ENCODE peak calls at places on chromosomes 13 and 19, in eight cellular contexts. H, E, I, S, J, G, C and A are unnamed samples.

GRCh38 chr19:4439243-4439642 is 18.4 kb downstream of the UBXN6 start:
- DNase-seq in H (no peak), E (no peak), I (no peak), S (no peak), J (no peak), G (no peak), C (no peak), A (no peak)

GRCh38 chr13:101639711-101640110 is 187.2 kb downstream of the ITGBL1 start:
- DNase-seq in H (no peak), E (no peak), I (no peak), S (no peak), J (no peak), G (no peak), C (no peak), A (no peak)

GRCh38 chr19:18856385-18857126 is 24.8 kb downstream of the UPF1 start:
- DNase-seq in H (no peak), E (no peak), I (no peak), S (no peak), J (peak; percentile 71), G (peak; percentile 71), C (peak; percentile 79), A (no peak)

GRCh38 chr13:108368240-108368898 is 98.9 kb downstream of the TNFSF13B start:
- DNase-seq in H (no peak), E (no peak), I (no peak), S (no peak), J (no peak), G (no peak), C (no peak), A (no peak)

GRCh38 chr19:49488046-49488862 is 846 bp downstream of the RPL13A start:
- DNase-seq in H (no peak), E (no peak), I (no peak), S (no peak), J (no peak), G (peak; percentile 76), C (no peak), A (no peak)

GRCh38 chr19:15536350-15536749 is 28.0 kb downstream of the CYP4F22 start:
- DNase-seq in H (no peak), E (no peak), I (no peak), S (no peak), J (no peak), G (no peak), C (no peak), A (no peak)

GRCh38 chr13:87788363-87788762 is 117.2 kb downstream of the SLITRK5 start:
- DNase-seq in H (no peak), E (no peak), I (no peak), S (no peak), J (no peak), G (no peak), C (no peak), A (no peak)

GRCh38 chr13:59531571-59532091 is 632.1 kb downstream of the DIAPH3 start:
- DNase-seq in H (peak; percentile 26), E (peak; percentile 40), I (peak; percentile 85), S (peak; percentile 80), J (peak; percentile 45), G (peak; percentile 87), C (peak; percentile 55), A (peak; percentile 90)

GRCh38 chr13:39148513-39148961 is 110.3 kb downstream of the NHLRC3 start:
- DNase-seq in H (peak; percentile 31), E (no peak), I (no peak), S (peak; percentile 60), J (peak; percentile 91), G (peak; percentile 68), C (no peak), A (peak; percentile 72)

GRCh38 chr13:42274386-42275097 is 2.6 kb downstream of the AKAP11 start:
- DNase-seq in H (no peak), E (no peak), I (no peak), S (no peak), J (no peak), G (no peak), C (no peak), A (no peak)
- H3K4me3 ChIP-seq in H (no peak overlapping the region), E (no peak overlapping the region), I (no peak overlapping the region), S (no peak overlapping the region), J (no peak overlapping the region), G (no peak overlapping the region), C (no peak overlapping the region), A (no peak overlapping the region)

GRCh38 chr13:49569993-49570689 is 15.2 kb downstream of the RCBTB1 start:
- DNase-seq in H (no peak), E (no peak), I (no peak), S (no peak), J (no peak), G (no peak), C (no peak), A (no peak)
- TF ChIP-seq CTCF in H (no peak), E (no peak), I (no peak), S (no peak), J (no peak), G (no peak), C (no peak), A (no peak)

GRCh38 chr13:99258210-99258860 is at the start of gene GPR18:
- DNase-seq in H (no peak), E (no peak), I (no peak), S (no peak), J (no peak), G (no peak), C (no peak), A (no peak)
- H3K4me3 ChIP-seq in H (no peak within 1 kb of the TSS), E (no peak within 1 kb of the TSS), I (no peak within 1 kb of the TSS), S (no peak within 1 kb of the TSS), J (no peak within 1 kb of the TSS), G (no peak within 1 kb of the TSS), C (no peak within 1 kb of the TSS), A (no peak within 1 kb of the TSS)

GRCh38 chr19:16544468-16545231 is 2.4 kb upstream of the CHERP start:
- DNase-seq in H (no peak), E (no peak), I (no peak), S (no peak), J (no peak), G (no peak), C (no peak), A (no peak)

GRCh38 chr19:16540948-16541347 is 1.3 kb downstream of the CHERP start:
- DNase-seq in H (no peak), E (no peak), I (no peak), S (no peak), J (no peak), G (no peak), C (no peak), A (no peak)

GRCh38 chr19:16541526-16542044 is 652 bp downstream of the CHERP start:
- DNase-seq in H (no peak), E (no peak), I (no peak), S (no peak), J (peak; percentile 23), G (peak; percentile 61), C (no peak), A (no peak)

GRCh38 chr19:16542894-16543498 is 759 bp upstream of the CHERP start:
- DNase-seq in H (no peak), E (no peak), I (no peak), S (no peak), J (peak; percentile 12), G (no peak), C (no peak), A (no peak)

DNA sequence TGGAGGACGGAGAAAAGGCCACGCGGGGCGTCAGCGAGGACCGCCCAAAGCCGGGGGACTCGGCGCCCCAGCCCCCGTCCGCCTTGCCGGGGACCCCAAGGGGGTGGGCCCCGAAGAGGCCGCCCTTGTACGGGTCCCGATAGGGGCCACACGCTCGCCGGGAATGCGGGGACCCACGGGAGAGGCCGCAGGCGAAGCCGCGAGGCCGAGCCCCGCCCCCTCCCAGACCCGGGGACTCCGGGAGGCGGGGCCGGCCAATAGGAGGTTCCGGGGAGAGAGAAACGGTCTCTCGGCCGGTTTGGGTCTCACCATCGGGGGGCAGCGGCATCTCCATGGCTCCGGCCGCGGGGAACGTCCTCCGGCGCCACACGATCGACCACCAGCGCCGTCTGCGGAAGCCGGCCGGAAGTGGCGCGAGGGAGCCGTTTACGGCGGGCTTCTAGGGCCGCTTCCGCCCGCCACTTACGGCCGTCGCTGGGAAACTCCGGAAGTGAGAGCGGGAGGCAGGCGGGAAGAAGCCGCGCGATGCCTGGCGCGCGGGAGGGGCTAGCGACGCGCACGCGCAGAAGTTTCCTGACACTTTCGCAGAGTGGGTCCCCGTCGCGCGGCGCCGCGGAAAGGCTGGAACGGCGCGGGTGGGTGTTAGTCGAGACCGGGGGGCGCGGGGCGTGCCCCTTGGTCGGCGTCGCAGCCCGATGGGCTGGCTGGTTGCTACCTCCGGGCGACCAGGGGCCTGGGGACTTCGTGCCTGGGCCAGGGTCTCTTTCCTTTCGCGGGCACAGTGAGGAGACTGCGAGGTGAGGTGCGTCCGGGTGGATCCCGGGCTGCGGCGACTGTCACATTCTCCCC is at the start of gene CHERP:
- DNase-seq in H (peak; percentile 46), E (peak; percentile 95), I (peak; percentile 94), S (peak; percentile 95), J (peak; percentile 87), G (peak; percentile 96), C (peak; percentile 95), A (peak; percentile 95)
- TF ChIP-seq CTCF in H (no peak), E (no peak), I (peak; percentile 11), S (no peak), J (no peak), G (peak; percentile 20), C (peak; percentile 48), A (no peak)

DNA sequence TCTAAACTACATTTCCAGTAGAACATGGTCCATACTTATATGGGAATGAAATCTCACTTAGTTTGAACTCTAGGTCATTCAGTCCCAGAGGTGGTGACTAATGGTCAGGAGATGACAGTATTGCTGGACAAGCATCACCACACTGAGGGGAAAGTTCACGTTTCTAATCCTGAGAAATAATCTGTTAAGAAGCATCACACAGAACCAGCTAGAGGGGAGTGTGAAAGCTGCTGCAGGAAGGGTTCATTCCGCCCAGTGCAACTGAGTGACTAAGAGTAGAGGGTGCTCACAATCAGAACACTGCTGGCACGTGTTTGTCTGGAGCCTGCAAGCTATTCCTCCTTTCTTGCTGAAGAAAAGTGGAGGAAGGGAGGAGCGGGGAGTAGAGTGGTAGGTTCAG is 2.7 kb downstream of the COL4A1 start:
- DNase-seq in H (no peak), E (no peak), I (no peak), S (no peak), J (peak; percentile 96), G (no peak), C (no peak), A (no peak)
- H3K4me3 ChIP-seq in H (peak overlapping the region; percentile 78), E (peak overlapping the region; percentile 58), I (peak overlapping the region; percentile 83), S (peak overlapping the region; percentile 72), J (no peak overlapping the region), G (peak overlapping the region; percentile 92), C (no peak overlapping the region), A (peak overlapping the region; percentile 77)

DNA sequence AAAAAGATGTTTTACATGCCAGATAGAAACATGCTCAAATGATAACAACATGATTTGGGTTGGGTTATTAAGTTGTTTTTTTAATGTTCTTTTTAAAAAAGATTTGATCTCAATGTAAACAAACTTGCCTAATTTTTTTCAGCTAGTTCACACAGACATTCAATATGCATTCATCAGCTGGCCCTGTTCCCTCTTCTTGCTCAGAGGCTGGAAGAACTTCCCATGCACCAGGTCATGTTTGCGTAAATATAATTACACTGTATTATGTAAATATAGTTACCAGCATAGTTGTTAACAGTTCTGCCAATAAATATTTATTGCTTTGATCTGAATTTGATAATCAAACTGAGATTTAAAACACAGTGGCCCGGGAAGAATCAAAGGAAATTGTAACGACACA is 70.6 kb downstream of the ATP11A start:
- DNase-seq in H (no peak), E (no peak), I (no peak), S (no peak), J (peak; percentile 66), G (no peak), C (no peak), A (no peak)
- TF ChIP-seq CTCF in H (no peak), E (no peak), I (no peak), S (no peak), J (no peak), G (no peak), C (no peak), A (no peak)